ENCODE peak calls at places on chromosome 22, in ten cellular contexts. I is mucosa of descending colon; D is tibial artery; M is DND-41; J is stomach; Z is kidney; W is ovary; T is BJ; P is GM23248; F is CD4-positive, CD25-positive, alpha-beta regulatory T cell. V is an unnamed sample.

GRCh38 chr22:25908755-25909154 is 166.8 kb downstream of the MYO18B start:
- DNase-seq in F (no peak), I (no peak), M (no peak), T (no peak), W (no peak), P (no peak), J (no peak), Z (no peak), D (no peak), V (no peak)

GRCh38 chr22:27381960-27382742 is 419.4 kb downstream of the MN1 start:
- DNase-seq in J (no peak), D (no peak), P (no peak), W (no peak), T (no peak), Z (no peak), M (no peak), F (no peak), I (no peak), V (no peak)

GRCh38 chr22:41661713-41662112 is 27.0 kb downstream of the SNU13 start:
- DNase-seq in F (no peak), Z (no peak), J (no peak), T (no peak), W (no peak), I (no peak), P (no peak), M (no peak), D (no peak), V (no peak)

GRCh38 chr22:41862530-41863266 is 29.8 kb downstream of the SREBF2 start:
- DNase-seq in J (no peak), I (no peak), F (no peak), T (no peak), Z (no peak), M (no peak), W (no peak), D (no peak), P (peak; percentile 53), V (no peak)

GRCh38 chr22:30238661-30239420 is 7.7 kb downstream of the LIF start:
- DNase-seq in T (no peak), J (no peak), W (peak; percentile 59), I (peak; percentile 68), D (no peak), Z (peak; percentile 83), F (no peak), M (no peak), P (peak; percentile 23), V (no peak)

GRCh38 chr22:18076060-18076497 is 1.7 kb upstream of the PEX26 start:
- DNase-seq in Z (peak; percentile 66), T (peak; percentile 50), F (peak; percentile 34), I (no peak), D (peak; percentile 78), W (peak; percentile 75), J (peak; percentile 60), P (peak; percentile 92), M (peak; percentile 51), V (peak; percentile 32)

GRCh38 chr22:17706451-17706900 is 67.8 kb downstream of the BID start:
- DNase-seq in J (peak; percentile 28), F (no peak), P (peak; percentile 95), D (peak; percentile 81), T (peak; percentile 82), I (peak; percentile 42), M (peak; percentile 83), W (peak; percentile 24), Z (no peak), V (no peak)

GRCh38 chr22:17891427-17892167 is 117.3 kb upstream of the BID start:
- DNase-seq in F (no peak), M (no peak), Z (no peak), W (no peak), J (no peak), T (no peak), P (no peak), D (peak; percentile 71), I (peak; percentile 92), V (no peak)

GRCh38 chr22:20414450-20414849 is 20.5 kb downstream of the ZNF74 start:
- DNase-seq in M (no peak), I (no peak), J (no peak), T (no peak), W (no peak), D (no peak), P (no peak), Z (no peak), F (no peak), V (no peak)

GRCh38 chr22:21108379-21109115 is 62.8 kb downstream of the LRRC74B start:
- DNase-seq in P (peak; percentile 29), Z (no peak), T (no peak), W (no peak), I (no peak), M (no peak), F (no peak), J (no peak), D (no peak), V (no peak)

GRCh38 chr22:41305646-41306045 is 4.3 kb downstream of the ZC3H7B start:
- DNase-seq in Z (no peak), M (no peak), D (no peak), I (no peak), P (peak; percentile 95), T (no peak), W (no peak), J (no peak), F (no peak), V (no peak)

GRCh38 chr22:30872282-30873041 is 96.1 kb downstream of the MORC2 start:
- DNase-seq in W (peak; percentile 4), J (no peak), D (peak; percentile 41), F (no peak), Z (peak; percentile 65), P (no peak), I (no peak), M (no peak), T (no peak), V (no peak)

GRCh38 chr22:21919526-21920307 is 32.9 kb downstream of the PPM1F start:
- DNase-seq in W (no peak), Z (peak; percentile 59), J (no peak), D (no peak), I (no peak), F (no peak), P (no peak), M (no peak), T (no peak), V (no peak)

GRCh38 chr22:44192098-44192810 is 11.5 kb downstream of the PARVG start:
- DNase-seq in P (peak; percentile 43), I (no peak), F (peak; percentile 7), M (peak; percentile 37), T (no peak), Z (peak; percentile 73), W (no peak), D (peak; percentile 59), J (no peak), V (peak; percentile 38)

GRCh38 chr22:29041408-29041807 is 20.2 kb downstream of the C22orf31 start:
- DNase-seq in P (peak; percentile 76), I (no peak), D (no peak), Z (no peak), J (peak; percentile 49), T (no peak), F (no peak), W (no peak), M (no peak), V (no peak)

GRCh38 chr22:48259991-48260670 is 1497.7 kb downstream of the TBC1D22A start:
- DNase-seq in M (no peak), J (no peak), D (no peak), T (no peak), P (no peak), F (no peak), I (no peak), W (no peak), Z (no peak), V (no peak)

GRCh38 chr22:44419429-44419828 is 78.6 kb downstream of the RTL6 start:
- DNase-seq in J (no peak), Z (no peak), T (no peak), F (no peak), W (no peak), P (no peak), D (no peak), M (no peak), I (no peak), V (no peak)

GRCh38 chr22:29003975-29004646 is 57.5 kb downstream of the C22orf31 start:
- DNase-seq in W (no peak), M (no peak), T (no peak), D (no peak), I (no peak), P (no peak), Z (no peak), J (peak; percentile 55), F (no peak), V (no peak)

GRCh38 chr22:29369460-29369859 is 18.9 kb downstream of the AP1B1 start:
- DNase-seq in W (peak; percentile 67), T (no peak), P (peak; percentile 95), Z (no peak), D (peak; percentile 80), F (no peak), J (no peak), M (no peak), I (no peak), V (no peak)

GRCh38 chr22:39617342-39617741 is 46.8 kb downstream of the CACNA1I start:
- DNase-seq in I (no peak), W (no peak), M (peak; percentile 34), Z (peak; percentile 52), F (no peak), P (no peak), J (no peak), T (no peak), D (no peak), V (no peak)

GRCh38 chr22:44701824-44702478 is at the start of gene PRR5:
- DNase-seq in Z (peak; percentile 96), I (peak; percentile 92), T (peak; percentile 29), F (peak; percentile 77), W (peak; percentile 79), P (peak; percentile 93), M (peak; percentile 88), J (peak; percentile 87), D (peak; percentile 78), V (peak; percentile 72)

GRCh38 chr22:49801391-49802060 is 26.1 kb downstream of the BRD1 start:
- DNase-seq in D (no peak), T (no peak), Z (no peak), P (no peak), M (no peak), F (no peak), J (no peak), W (no peak), I (no peak), V (peak; percentile 15)
- H3K36me3 ChIP-seq in D (peaks cover 68% of the 10 kb centered on the region), T (peaks cover 36% of the 10 kb centered on the region), Z (peaks cover 33% of the 10 kb centered on the region), P (peaks cover 14% of the 10 kb centered on the region), M (peaks cover 91% of the 10 kb centered on the region), F (peaks cover 53% of the 10 kb centered on the region), J (peaks cover 80% of the 10 kb centered on the region), W (no peaks in the 10 kb centered on the region), I (peaks cover 6% of the 10 kb centered on the region), V (peaks cover 47% of the 10 kb centered on the region)

GRCh38 chr22:24157783-24158170 is 23.5 kb upstream of the SUSD2 start:
- DNase-seq in F (no peak), D (peak; percentile 91), P (peak; percentile 70), M (no peak), I (no peak), J (no peak), T (no peak), Z (no peak), W (no peak), V (no peak)
- H3K4me3 ChIP-seq in F (peak overlapping the region; percentile 81), D (peak overlapping the region; percentile 82), P (no peak overlapping the region), M (no peak overlapping the region), I (no peak overlapping the region), J (peak overlapping the region; percentile 82), T (no peak overlapping the region), Z (no peak overlapping the region), W (no peak overlapping the region), V (peak overlapping the region; percentile 99)

GRCh38 chr22:50622723-50623327 is 5.1 kb downstream of the ARSA start:
- DNase-seq in J (peak; percentile 92), I (peak; percentile 92), W (no peak), P (no peak), T (no peak), M (no peak), Z (peak; percentile 87), F (no peak), D (no peak), V (no peak)
- H3K36me3 ChIP-seq in J (peaks cover 22% of the 10 kb centered on the region), I (no peaks in the 10 kb centered on the region), W (no peaks in the 10 kb centered on the region), P (no peaks in the 10 kb centered on the region), T (peaks cover 6% of the 10 kb centered on the region), M (peaks cover 20% of the 10 kb centered on the region), Z (no peaks in the 10 kb centered on the region), F (peaks cover 2% of the 10 kb centered on the region), D (no peaks in the 10 kb centered on the region), V (peaks cover 5% of the 10 kb centered on the region)

GRCh38 chr22:32800158-32800557 is 1.3 kb upstream of the TIMP3 start:
- DNase-seq in D (peak; percentile 57), J (no peak), I (no peak), W (no peak), T (no peak), M (no peak), F (no peak), P (peak; percentile 51), Z (no peak), V (no peak)
- H3K4me3 ChIP-seq in D (no peak overlapping the region), J (no peak overlapping the region), I (no peak overlapping the region), W (no peak overlapping the region), T (no peak overlapping the region), M (no peak overlapping the region), F (no peak overlapping the region), P (no peak overlapping the region), Z (no peak overlapping the region), V (no peak overlapping the region)

V was measured in CD8-positive, alpha-beta T cell.